ENCODE peak calls at places on chromosomes 1 and 21, in five cellular contexts. X, Q, P, J and W are unnamed samples.

GRCh38 chr1:92951141-92951582 is 10.1 kb downstream of the DIPK1A start:
- DNase-seq in X (peak; percentile 92), Q (peak; percentile 67), P (peak; percentile 79), J (no peak), W (peak; percentile 26)

GRCh38 chr21:42118121-42118795 is 47.1 kb downstream of the UMODL1 start:
- DNase-seq in X (no peak), Q (no peak), P (no peak), J (no peak), W (no peak)

GRCh38 chr1:21232044-21232443 is 55.3 kb upstream of the EIF4G3 start:
- DNase-seq in X (peak; percentile 56), Q (peak; percentile 75), P (no peak), J (peak; percentile 81), W (peak; percentile 26)

GRCh38 chr21:25329227-25329626 is 278.1 kb downstream of the MRPL39 start:
- DNase-seq in X (no peak), Q (no peak), P (no peak), J (no peak), W (no peak)

GRCh38 chr1:204094262-204095247 is 21.6 kb downstream of the SOX13 start:
- DNase-seq in X (peak; percentile 24), Q (no peak), P (no peak), J (no peak), W (no peak)

GRCh38 chr1:41999884-42000283 is 81.2 kb upstream of the HIVEP3 start:
- DNase-seq in X (no peak), Q (no peak), P (no peak), J (no peak), W (no peak)

GRCh38 chr1:67390041-67390887 is 39.9 kb downstream of the SERBP1 start:
- DNase-seq in X (no peak), Q (no peak), P (no peak), J (no peak), W (no peak)

GRCh38 chr1:52140633-52141512 is 1.0 kb upstream of the ZFYVE9 start:
- DNase-seq in X (peak; percentile 10), Q (no peak), P (no peak), J (peak; percentile 27), W (no peak)

GRCh38 chr1:19563336-19564097 is 78.2 kb upstream of the CAPZB start:
- DNase-seq in X (no peak), Q (no peak), P (no peak), J (no peak), W (no peak)

GRCh38 chr21:25912402-25912746 is 177.6 kb downstream of the GABPA start:
- DNase-seq in X (no peak), Q (no peak), P (no peak), J (no peak), W (no peak)

GRCh38 chr1:114695430-114696093 is at the start of gene AMPD1:
- DNase-seq in X (no peak), Q (no peak), P (no peak), J (no peak), W (no peak)
- TF ChIP-seq REST in X (no peak), Q (no peak), P (no peak), J (no peak), W (no peak)

GRCh38 chr1:235558783-235559182 is 54.5 kb upstream of the B3GALNT2 start:
- DNase-seq in X (no peak), Q (no peak), P (no peak), J (no peak), W (no peak)

GRCh38 chr1:235553063-235553675 is 48.9 kb upstream of the B3GALNT2 start:
- DNase-seq in X (no peak), Q (no peak), P (no peak), J (peak; percentile 82), W (no peak)

GRCh38 chr1:235556807-235557206 is 52.6 kb upstream of the B3GALNT2 start:
- DNase-seq in X (no peak), Q (no peak), P (no peak), J (no peak), W (no peak)

GRCh38 chr1:235562589-235562988 is 58.3 kb upstream of the B3GALNT2 start:
- DNase-seq in X (no peak), Q (no peak), P (no peak), J (no peak), W (no peak)

GRCh38 chr1:235557495-235557894 is 53.2 kb upstream of the B3GALNT2 start:
- DNase-seq in X (no peak), Q (peak; percentile 53), P (no peak), J (no peak), W (no peak)
- TF ChIP-seq JUND in X (no peak), Q (no peak), P (no peak), J (no peak), W (no peak)

DNA sequence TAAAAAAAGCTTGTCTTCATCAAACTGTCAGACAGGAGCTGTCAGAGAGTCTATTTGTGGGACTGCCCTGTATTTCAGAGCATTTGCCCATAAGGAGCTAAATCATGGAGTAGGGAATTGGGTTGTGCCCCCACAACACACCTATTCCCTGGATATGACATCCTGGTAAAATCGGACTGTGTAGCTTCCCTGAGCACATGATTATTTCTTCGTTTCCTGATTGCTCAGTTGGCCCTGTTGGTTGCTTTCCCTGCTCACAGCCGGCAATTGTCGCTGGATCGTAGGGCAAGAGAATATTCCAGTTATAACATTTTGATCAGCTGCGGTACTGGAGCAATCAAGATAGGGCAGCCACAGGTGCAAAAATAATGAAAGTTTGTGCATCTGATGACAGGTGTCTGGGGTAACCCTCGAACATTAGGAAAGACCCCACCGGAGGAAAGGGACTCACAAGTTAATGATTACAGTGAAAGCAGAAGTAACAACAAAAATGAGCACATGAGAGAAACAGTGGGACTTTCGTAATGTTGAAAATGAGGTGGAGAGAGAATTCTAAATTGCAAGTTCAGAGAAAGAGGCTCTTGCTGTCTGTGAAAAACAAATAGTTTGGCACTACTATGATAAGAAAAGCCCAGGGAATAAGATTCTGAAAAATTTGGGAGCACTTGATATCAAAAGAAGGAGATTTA is 548 bp upstream of the MAB21L3 start:
- DNase-seq in X (peak; percentile 54), Q (no peak), P (peak; percentile 46), J (no peak), W (no peak)
- H2AFZ ChIP-seq in X (peak overlapping the region; percentile 81), Q (no peak overlapping the region), P (no peak overlapping the region), J (no peak overlapping the region), W (peak overlapping the region; percentile 99)

GRCh38 chr1:208369658-208370057 is 125.5 kb upstream of the PLXNA2 start:
- DNase-seq in X (no peak), Q (no peak), P (no peak), J (no peak), W (no peak)

GRCh38 chr1:208369050-208369449 is 124.9 kb upstream of the PLXNA2 start:
- DNase-seq in X (no peak), Q (no peak), P (no peak), J (no peak), W (no peak)

DNA sequence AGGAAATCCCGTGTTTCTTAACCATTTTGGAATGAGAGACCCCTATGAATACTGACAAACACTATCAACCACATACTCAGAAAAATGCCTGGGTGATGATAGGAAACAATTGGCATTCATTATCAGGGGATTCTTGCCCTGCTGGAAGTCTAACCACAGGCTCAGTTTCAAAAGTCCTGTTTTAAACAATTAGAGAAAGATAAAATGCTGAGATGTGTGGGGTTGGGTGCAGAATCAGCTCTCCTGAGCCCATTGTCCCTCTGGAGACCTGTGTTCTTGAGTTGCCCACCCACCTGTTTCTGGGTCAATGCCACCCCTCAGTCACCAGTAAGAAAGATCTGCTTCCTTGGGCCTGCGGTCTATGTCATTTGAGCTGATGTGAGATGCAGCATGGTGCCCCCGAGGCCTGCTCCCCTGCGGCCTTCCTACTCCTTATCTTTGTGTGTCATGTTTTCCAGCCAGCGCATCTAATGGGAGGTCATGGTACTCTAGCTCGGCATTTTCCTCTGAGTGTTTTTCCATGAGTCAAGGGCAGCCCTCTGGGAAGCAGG is 130.3 kb upstream of the PLXNA2 start:
- DNase-seq in X (no peak), Q (peak; percentile 5), P (no peak), J (no peak), W (no peak)
- TF ChIP-seq REST in X (no peak), Q (no peak), P (no peak), J (no peak), W (no peak)

DNA sequence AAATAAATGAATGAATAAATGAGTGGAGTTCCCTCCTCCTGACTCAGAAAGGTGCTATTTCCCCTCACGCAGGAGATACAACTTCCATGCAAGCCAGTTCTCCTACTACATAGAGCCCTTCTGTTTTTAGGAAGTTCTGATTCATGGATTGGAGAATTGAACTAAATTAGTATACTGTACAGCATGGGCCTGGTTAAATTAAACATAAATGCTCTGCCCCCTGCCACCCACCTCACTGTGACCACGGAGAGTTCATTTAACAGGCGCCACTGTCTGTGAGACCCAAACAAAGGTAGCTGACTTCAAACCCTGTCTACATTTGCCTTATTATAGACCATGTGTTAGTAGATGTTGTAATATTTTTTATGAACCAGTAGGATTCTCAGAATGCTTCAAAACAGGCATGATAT is 9.1 kb upstream of the IRF2BP2 start:
- DNase-seq in X (no peak), Q (no peak), P (no peak), J (no peak), W (no peak)
- TF ChIP-seq JUND in X (no peak), Q (no peak), P (no peak), J (no peak), W (no peak)

GRCh38 chr1:1907098-1907736 is 7.8 kb upstream of the CALML6 start:
- DNase-seq in X (no peak), Q (no peak), P (peak; percentile 46), J (no peak), W (peak; percentile 13)

GRCh38 chr1:1910033-1910465 is 5.0 kb upstream of the CALML6 start:
- DNase-seq in X (no peak), Q (no peak), P (no peak), J (no peak), W (no peak)

GRCh38 chr1:1903224-1903623 is 11.8 kb upstream of the CALML6 start:
- DNase-seq in X (no peak), Q (no peak), P (no peak), J (no peak), W (no peak)

GRCh38 chr1:1908506-1908791 is 6.6 kb upstream of the CALML6 start:
- DNase-seq in X (no peak), Q (no peak), P (no peak), J (no peak), W (no peak)

GRCh38 chr1:1906185-1907097 is 8.6 kb upstream of the CALML6 start:
- DNase-seq in X (peak; percentile 79), Q (peak; percentile 94), P (no peak), J (peak; percentile 93), W (peak; percentile 71)
- H2AFZ ChIP-seq in X (no peak overlapping the region), Q (peak overlapping the region; percentile 84), P (peak overlapping the region; percentile 12), J (peak overlapping the region; percentile 30), W (peak overlapping the region; percentile 85)